ENCODE peak calls at places on chromosomes 4 and X, in seven cellular contexts. One of them, this sample, is unnamed.

GRCh38 chr4:3491681-3492405 is 28.7 kb downstream of the DOK7 start:
- DNase-seq in upper lobe of right lung: no peak
- DNase-seq in psoas muscle: no peak
- DNase-seq in HFF-Myc: peak
- DNase-seq in left ventricle myocardium inferior: no peak
- DNase-seq in cardiac muscle cell: no peak
- DNase-seq in hepatocyte: no peak
- DNase-seq in this sample: no peak

GRCh38 chr4:147513051-147513450 is 32.2 kb downstream of the EDNRA start:
- DNase-seq in upper lobe of right lung: no peak
- DNase-seq in psoas muscle: no peak
- DNase-seq in HFF-Myc: no peak
- DNase-seq in left ventricle myocardium inferior: no peak
- DNase-seq in cardiac muscle cell: no peak
- DNase-seq in hepatocyte: no peak
- DNase-seq in this sample: no peak

GRCh38 chr4:86977621-86978184 is 42.9 kb downstream of the AFF1 start:
- DNase-seq in upper lobe of right lung: no peak
- DNase-seq in psoas muscle: no peak
- DNase-seq in HFF-Myc: no peak
- DNase-seq in left ventricle myocardium inferior: no peak
- DNase-seq in cardiac muscle cell: no peak
- DNase-seq in hepatocyte: peak
- DNase-seq in this sample: no peak

GRCh38 chr4:128308986-128309385 is 21.4 kb upstream of the PGRMC2 start:
- DNase-seq in upper lobe of right lung: no peak
- DNase-seq in psoas muscle: no peak
- DNase-seq in HFF-Myc: no peak
- DNase-seq in left ventricle myocardium inferior: no peak
- DNase-seq in cardiac muscle cell: no peak
- DNase-seq in hepatocyte: no peak
- DNase-seq in this sample: no peak

GRCh38 chr4:19346636-19347035 is 905.1 kb upstream of the SLIT2 start:
- DNase-seq in upper lobe of right lung: no peak
- DNase-seq in psoas muscle: no peak
- DNase-seq in HFF-Myc: no peak
- DNase-seq in left ventricle myocardium inferior: no peak
- DNase-seq in cardiac muscle cell: peak
- DNase-seq in hepatocyte: no peak
- DNase-seq in this sample: no peak

GRCh38 chr4:123209436-123209835 is 187.2 kb upstream of the SPRY1 start:
- DNase-seq in upper lobe of right lung: no peak
- DNase-seq in psoas muscle: no peak
- DNase-seq in HFF-Myc: no peak
- DNase-seq in left ventricle myocardium inferior: no peak
- DNase-seq in cardiac muscle cell: no peak
- DNase-seq in hepatocyte: no peak
- DNase-seq in this sample: no peak

GRCh38 chr4:179597301-179597700 is 2155.1 kb upstream of the AGA start:
- DNase-seq in upper lobe of right lung: no peak
- DNase-seq in psoas muscle: no peak
- DNase-seq in HFF-Myc: no peak
- DNase-seq in left ventricle myocardium inferior: no peak
- DNase-seq in cardiac muscle cell: no peak
- DNase-seq in hepatocyte: no peak
- DNase-seq in this sample: no peak

GRCh38 chrX:104113237-104113965 is 1.1 kb downstream of the ZCCHC18 start:
- DNase-seq in upper lobe of right lung: peak
- DNase-seq in psoas muscle: peak
- DNase-seq in HFF-Myc: peak
- DNase-seq in left ventricle myocardium inferior: no peak
- DNase-seq in cardiac muscle cell: peak
- DNase-seq in hepatocyte: peak
- DNase-seq in this sample: no peak

GRCh38 chr4:99630857-99631256 is 26.8 kb downstream of the C4orf54 start:
- DNase-seq in upper lobe of right lung: no peak
- DNase-seq in psoas muscle: no peak
- DNase-seq in HFF-Myc: no peak
- DNase-seq in left ventricle myocardium inferior: no peak
- DNase-seq in cardiac muscle cell: no peak
- DNase-seq in hepatocyte: no peak
- DNase-seq in this sample: no peak

GRCh38 chrX:78831523-78831922 is 84.0 kb downstream of the LPAR4 start:
- DNase-seq in upper lobe of right lung: no peak
- DNase-seq in psoas muscle: no peak
- DNase-seq in HFF-Myc: no peak
- DNase-seq in left ventricle myocardium inferior: no peak
- DNase-seq in cardiac muscle cell: no peak
- DNase-seq in hepatocyte: no peak
- DNase-seq in this sample: no peak

GRCh38 chrX:44352739-44353138 is 9.3 kb upstream of the EFHC2 start:
- DNase-seq in upper lobe of right lung: no peak
- DNase-seq in psoas muscle: no peak
- DNase-seq in HFF-Myc: no peak
- DNase-seq in left ventricle myocardium inferior: no peak
- DNase-seq in cardiac muscle cell: no peak
- DNase-seq in hepatocyte: peak
- DNase-seq in this sample: no peak

GRCh38 chrX:103686199-103687072 is at the start of gene MORF4L2:
- DNase-seq in upper lobe of right lung: peak
- DNase-seq in psoas muscle: peak
- DNase-seq in HFF-Myc: peak
- DNase-seq in left ventricle myocardium inferior: peak
- DNase-seq in cardiac muscle cell: peak
- DNase-seq in hepatocyte: peak
- DNase-seq in this sample: peak

GRCh38 chr4:37546586-37546985 is 139.6 kb downstream of the RELL1 start:
- DNase-seq in upper lobe of right lung: no peak
- DNase-seq in psoas muscle: no peak
- DNase-seq in HFF-Myc: no peak
- DNase-seq in left ventricle myocardium inferior: no peak
- DNase-seq in cardiac muscle cell: no peak
- DNase-seq in hepatocyte: no peak
- DNase-seq in this sample: no peak

GRCh38 chrX:124435616-124436015 is 89.3 kb downstream of the SH2D1A start:
- DNase-seq in upper lobe of right lung: no peak
- DNase-seq in psoas muscle: no peak
- DNase-seq in HFF-Myc: no peak
- DNase-seq in left ventricle myocardium inferior: no peak
- DNase-seq in cardiac muscle cell: no peak
- DNase-seq in hepatocyte: no peak
- DNase-seq in this sample: no peak

GRCh38 chr4:136369073-136369472 is 1163.2 kb downstream of the PCDH18 start:
- DNase-seq in upper lobe of right lung: no peak
- DNase-seq in psoas muscle: no peak
- DNase-seq in HFF-Myc: no peak
- DNase-seq in left ventricle myocardium inferior: no peak
- DNase-seq in cardiac muscle cell: no peak
- DNase-seq in hepatocyte: no peak
- DNase-seq in this sample: no peak

GRCh38 chrX:28649541-28649940 is 62.3 kb downstream of the IL1RAPL1 start:
- DNase-seq in upper lobe of right lung: no peak
- DNase-seq in psoas muscle: no peak
- DNase-seq in HFF-Myc: no peak
- DNase-seq in left ventricle myocardium inferior: no peak
- DNase-seq in cardiac muscle cell: no peak
- DNase-seq in hepatocyte: no peak
- DNase-seq in this sample: no peak

GRCh38 chr4:52107336-52107735 is 56.2 kb downstream of the SPATA18 start:
- DNase-seq in upper lobe of right lung: no peak
- DNase-seq in psoas muscle: no peak
- DNase-seq in HFF-Myc: no peak
- DNase-seq in left ventricle myocardium inferior: no peak
- DNase-seq in cardiac muscle cell: no peak
- DNase-seq in hepatocyte: no peak
- DNase-seq in this sample: no peak

GRCh38 chr4:35538807-35539206 is 705.5 kb downstream of the ARAP2 start:
- DNase-seq in upper lobe of right lung: no peak
- DNase-seq in psoas muscle: no peak
- DNase-seq in HFF-Myc: no peak
- DNase-seq in left ventricle myocardium inferior: no peak
- DNase-seq in cardiac muscle cell: no peak
- DNase-seq in hepatocyte: no peak
- DNase-seq in this sample: no peak

GRCh38 chrX:135513140-135513535 is 7.3 kb upstream of the INTS6L start:
- DNase-seq in upper lobe of right lung: no peak
- DNase-seq in psoas muscle: no peak
- DNase-seq in HFF-Myc: no peak
- DNase-seq in left ventricle myocardium inferior: no peak
- DNase-seq in cardiac muscle cell: no peak
- DNase-seq in hepatocyte: no peak
- DNase-seq in this sample: peak

GRCh38 chrX:53091354-53091753 is 2.6 kb upstream of the KANTR start:
- DNase-seq in upper lobe of right lung: peak
- DNase-seq in psoas muscle: no peak
- DNase-seq in HFF-Myc: no peak
- DNase-seq in left ventricle myocardium inferior: no peak
- DNase-seq in cardiac muscle cell: no peak
- DNase-seq in hepatocyte: no peak
- DNase-seq in this sample: no peak

GRCh38 chr4:8101796-8102355 is 56.7 kb downstream of the ABLIM2 start:
- DNase-seq in upper lobe of right lung: no peak
- DNase-seq in psoas muscle: no peak
- DNase-seq in HFF-Myc: no peak
- DNase-seq in left ventricle myocardium inferior: no peak
- DNase-seq in cardiac muscle cell: no peak
- DNase-seq in hepatocyte: no peak
- DNase-seq in this sample: no peak

GRCh38 chr4:26330186-26330787 is 9.5 kb downstream of the RBPJ start:
- DNase-seq in upper lobe of right lung: no peak
- DNase-seq in psoas muscle: no peak
- DNase-seq in HFF-Myc: no peak
- DNase-seq in left ventricle myocardium inferior: no peak
- DNase-seq in cardiac muscle cell: peak
- DNase-seq in hepatocyte: peak
- DNase-seq in this sample: no peak

DNA sequence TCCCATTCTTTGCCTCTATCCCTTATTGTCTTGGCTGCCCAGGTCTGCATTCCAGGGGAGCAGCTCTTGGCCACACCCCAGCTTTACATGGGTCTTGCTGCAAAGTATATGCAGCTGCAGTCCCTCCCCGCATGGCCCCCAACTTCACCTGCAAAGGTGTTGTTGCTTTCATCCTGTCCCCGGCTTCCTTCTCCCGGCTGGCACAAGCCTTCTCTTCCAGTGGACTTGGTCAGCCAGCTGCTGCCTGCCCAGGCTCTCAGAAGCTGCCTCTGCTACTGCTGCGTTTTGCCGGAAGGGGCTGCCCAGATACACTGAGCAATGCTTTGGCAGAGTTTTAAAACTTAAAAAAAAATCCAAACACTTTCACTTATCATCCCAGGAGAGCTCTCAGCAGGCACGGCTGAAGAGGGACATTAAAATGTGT is 121.2 kb upstream of the PDLIM3 start:
- DNase-seq in upper lobe of right lung: peak
- DNase-seq in psoas muscle: peak
- DNase-seq in HFF-Myc: no peak
- DNase-seq in left ventricle myocardium inferior: peak
- DNase-seq in cardiac muscle cell: peak
- DNase-seq in hepatocyte: peak
- DNase-seq in this sample: no peak
- TF ChIP-seq CTCF in upper lobe of right lung: peak
- TF ChIP-seq CTCF in psoas muscle: peak
- TF ChIP-seq CTCF in HFF-Myc: no peak
- TF ChIP-seq CTCF in left ventricle myocardium inferior: peak
- TF ChIP-seq CTCF in cardiac muscle cell: peak
- TF ChIP-seq CTCF in hepatocyte: peak
- TF ChIP-seq CTCF in this sample: no peak

GRCh38 chr4:140611854-140612253 is 43.1 kb upstream of the UCP1 start:
- DNase-seq in upper lobe of right lung: no peak
- DNase-seq in psoas muscle: no peak
- DNase-seq in HFF-Myc: no peak
- DNase-seq in left ventricle myocardium inferior: no peak
- DNase-seq in cardiac muscle cell: no peak
- DNase-seq in hepatocyte: peak
- DNase-seq in this sample: no peak

GRCh38 chr4:140607852-140608251 is 39.1 kb upstream of the UCP1 start:
- DNase-seq in upper lobe of right lung: no peak
- DNase-seq in psoas muscle: no peak
- DNase-seq in HFF-Myc: no peak
- DNase-seq in left ventricle myocardium inferior: no peak
- DNase-seq in cardiac muscle cell: no peak
- DNase-seq in hepatocyte: no peak
- DNase-seq in this sample: no peak

GRCh38 chr4:140612356-140612755 is 43.6 kb upstream of the UCP1 start:
- DNase-seq in upper lobe of right lung: no peak
- DNase-seq in psoas muscle: no peak
- DNase-seq in HFF-Myc: no peak
- DNase-seq in left ventricle myocardium inferior: no peak
- DNase-seq in cardiac muscle cell: no peak
- DNase-seq in hepatocyte: no peak
- DNase-seq in this sample: no peak

GRCh38 chr4:140604544-140604943 is 35.8 kb upstream of the UCP1 start:
- DNase-seq in upper lobe of right lung: no peak
- DNase-seq in psoas muscle: no peak
- DNase-seq in HFF-Myc: no peak
- DNase-seq in left ventricle myocardium inferior: no peak
- DNase-seq in cardiac muscle cell: no peak
- DNase-seq in hepatocyte: no peak
- DNase-seq in this sample: no peak

GRCh38 chr4:140609548-140610425 is 41.0 kb upstream of the UCP1 start:
- DNase-seq in upper lobe of right lung: no peak
- DNase-seq in psoas muscle: no peak
- DNase-seq in HFF-Myc: peak
- DNase-seq in left ventricle myocardium inferior: no peak
- DNase-seq in cardiac muscle cell: peak
- DNase-seq in hepatocyte: peak
- DNase-seq in this sample: no peak
- TF ChIP-seq CTCF in upper lobe of right lung: peak
- TF ChIP-seq CTCF in psoas muscle: peak
- TF ChIP-seq CTCF in HFF-Myc: peak
- TF ChIP-seq CTCF in left ventricle myocardium inferior: peak
- TF ChIP-seq CTCF in cardiac muscle cell: peak
- TF ChIP-seq CTCF in hepatocyte: peak
- TF ChIP-seq CTCF in this sample: peak

DNA sequence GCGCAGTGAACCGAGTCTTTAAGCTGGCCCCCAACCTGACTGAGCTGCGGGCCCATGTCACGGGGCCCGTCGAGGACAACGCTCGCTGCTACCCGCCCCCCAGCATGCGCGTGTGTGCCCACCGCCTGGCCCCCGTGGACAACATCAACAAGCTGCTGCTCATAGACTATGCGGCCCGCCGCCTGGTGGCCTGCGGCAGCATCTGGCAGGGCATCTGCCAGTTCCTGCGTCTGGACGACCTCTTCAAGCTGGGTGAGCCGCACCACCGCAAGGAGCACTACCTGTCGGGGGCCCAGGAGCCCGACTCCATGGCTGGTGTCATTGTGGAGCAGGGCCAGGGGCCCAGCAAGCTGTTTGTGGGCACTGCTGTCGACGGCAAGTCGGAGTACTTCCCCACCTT is 2.2 kb downstream of the PLXNA3 start:
- DNase-seq in upper lobe of right lung: no peak
- DNase-seq in psoas muscle: no peak
- DNase-seq in HFF-Myc: no peak
- DNase-seq in left ventricle myocardium inferior: no peak
- DNase-seq in cardiac muscle cell: no peak
- DNase-seq in hepatocyte: no peak
- DNase-seq in this sample: no peak
- TF ChIP-seq CTCF in upper lobe of right lung: no peak
- TF ChIP-seq CTCF in psoas muscle: no peak
- TF ChIP-seq CTCF in HFF-Myc: peak
- TF ChIP-seq CTCF in left ventricle myocardium inferior: no peak
- TF ChIP-seq CTCF in cardiac muscle cell: no peak
- TF ChIP-seq CTCF in hepatocyte: no peak
- TF ChIP-seq CTCF in this sample: no peak

GRCh38 chrX:129609395-129609794 is 45.4 kb downstream of the APLN start:
- DNase-seq in upper lobe of right lung: no peak
- DNase-seq in psoas muscle: no peak
- DNase-seq in HFF-Myc: no peak
- DNase-seq in left ventricle myocardium inferior: no peak
- DNase-seq in cardiac muscle cell: no peak
- DNase-seq in hepatocyte: no peak
- DNase-seq in this sample: no peak
- TF ChIP-seq CTCF in upper lobe of right lung: no peak
- TF ChIP-seq CTCF in psoas muscle: no peak
- TF ChIP-seq CTCF in HFF-Myc: no peak
- TF ChIP-seq CTCF in left ventricle myocardium inferior: no peak
- TF ChIP-seq CTCF in cardiac muscle cell: peak
- TF ChIP-seq CTCF in hepatocyte: no peak
- TF ChIP-seq CTCF in this sample: no peak